ENCODE peak calls at places on chromosomes 1 and 21, in six cellular contexts. U is choroid plexus epithelial cell; J is ACHN; Q is activated CD4-positive, alpha-beta T cell treated with anti-CD3 and anti-CD28 coated beads for 24 hours; S is fibroblast of lung; T is tibial artery. W is an unnamed sample.

GRCh38 chr1:99662581-99663208 is 16.8 kb downstream of the PALMD start:
- DNase-seq in U (peak; percentile 93), J (no peak), Q (no peak), S (no peak), T (peak; percentile 89), W (no peak)

GRCh38 chr1:205301842-205302588 is 19.5 kb downstream of the NUAK2 start:
- DNase-seq in U (peak; percentile 79), J (peak; percentile 55), Q (no peak), S (peak; percentile 69), T (no peak), W (no peak)

GRCh38 chr1:72281637-72282270 is 585 bp downstream of the NEGR1 start:
- DNase-seq in U (peak; percentile 5), J (peak; percentile 27), Q (no peak), S (no peak), T (peak; percentile 64), W (no peak)

GRCh38 chr1:20496241-20496661 is 10.2 kb upstream of the CAMK2N1 start:
- DNase-seq in U (peak; percentile 46), J (no peak), Q (no peak), S (peak; percentile 90), T (peak; percentile 16), W (peak; percentile 65)

GRCh38 chr1:243549108-243549507 is 293.3 kb downstream of the SDCCAG8 start:
- DNase-seq in U (peak; percentile 81), J (peak; percentile 81), Q (no peak), S (peak; percentile 91), T (no peak), W (peak; percentile 20)

GRCh38 chr21:46097826-46098286 is at the start of gene COL6A2:
- DNase-seq in U (peak; percentile 59), J (peak; percentile 50), Q (peak; percentile 45), S (peak; percentile 59), T (peak; percentile 88), W (no peak)

GRCh38 chr1:111176678-111177077 is 23.8 kb downstream of the DENND2D start:
- DNase-seq in U (no peak), J (peak; percentile 23), Q (no peak), S (peak; percentile 38), T (no peak), W (no peak)

GRCh38 chr1:214525535-214526019 is 25.8 kb downstream of the PTPN14 start:
- DNase-seq in U (peak; percentile 57), J (peak; percentile 33), Q (no peak), S (peak; percentile 89), T (no peak), W (no peak)

GRCh38 chr1:94903318-94904009 is 23.4 kb downstream of the CNN3 start:
- DNase-seq in U (no peak), J (no peak), Q (no peak), S (peak; percentile 75), T (no peak), W (no peak)